ENCODE peak calls at places on chromosome 1, in seven cellular contexts. S is CD8-positive, alpha-beta T cell; C is A549; X is mesendoderm; K is IMR-90; U is PC-3; Q is stomach. A is an unnamed sample. For H3K4me1, the result is how much of the 10 kb centered on the place peaks cover.

GRCh38 chr1:217369996-217370551 is 260.8 kb downstream of the GPATCH2 start:
- DNase-seq in Q (no peak), U (no peak), K (no peak), X (no peak), S (no peak), C (no peak), A (no peak)

GRCh38 chr1:177998696-177999631 is 29.1 kb upstream of the SEC16B start:
- DNase-seq in X (no peak), K (no peak), C (no peak), Q (no peak), U (no peak), S (no peak), A (no peak)

GRCh38 chr1:167722870-167723251 is 1.1 kb downstream of the MPZL1 start:
- DNase-seq in C (no peak), Q (no peak), K (no peak), X (no peak), S (no peak), U (peak), A (no peak)

GRCh38 chr1:113456967-113457366 is 66.7 kb downstream of the MAGI3 start:
- DNase-seq in Q (peak), X (peak), K (peak), U (peak), C (peak), S (no peak), A (peak)

GRCh38 chr1:21703318-21703963 is 34.3 kb upstream of the RAP1GAP start:
- DNase-seq in C (peak), K (peak), X (peak), U (peak), Q (no peak), S (no peak), A (no peak)

GRCh38 chr1:12176298-12177118 is 9.7 kb downstream of the TNFRSF1B start:
- DNase-seq in X (no peak), Q (no peak), U (no peak), S (peak), K (no peak), C (no peak), A (no peak)

GRCh38 chr1:207919523-207920210 is 8.7 kb upstream of the CD34 start:
- DNase-seq in S (no peak), U (no peak), K (no peak), C (no peak), Q (no peak), X (no peak), A (no peak)

GRCh38 chr1:160358073-160358472 is 8.8 kb upstream of the NHLH1 start:
- DNase-seq in X (no peak), U (no peak), C (no peak), K (no peak), Q (no peak), S (no peak), A (no peak)

GRCh38 chr1:196866974-196867373 is 20.9 kb upstream of the CFHR4 start:
- DNase-seq in X (no peak), C (no peak), S (no peak), K (no peak), U (no peak), Q (no peak), A (no peak)

GRCh38 chr1:212260557-212261342 is 24.5 kb upstream of the PPP2R5A start:
- DNase-seq in K (peak), Q (no peak), C (no peak), X (peak), U (peak), S (no peak), A (no peak)

GRCh38 chr1:14826172-14826636 is 227.7 kb downstream of the KAZN start:
- DNase-seq in K (peak), S (no peak), Q (no peak), U (peak), X (no peak), C (no peak), A (peak)

GRCh38 chr1:202615501-202616354 is 94.5 kb downstream of the SYT2 start:
- DNase-seq in X (no peak), K (peak), Q (no peak), S (no peak), C (no peak), U (peak), A (peak)

GRCh38 chr1:31447210-31447609 is 34.2 kb downstream of the SERINC2 start:
- DNase-seq in U (no peak), X (no peak), Q (no peak), S (no peak), K (no peak), C (no peak), A (no peak)

DNA sequence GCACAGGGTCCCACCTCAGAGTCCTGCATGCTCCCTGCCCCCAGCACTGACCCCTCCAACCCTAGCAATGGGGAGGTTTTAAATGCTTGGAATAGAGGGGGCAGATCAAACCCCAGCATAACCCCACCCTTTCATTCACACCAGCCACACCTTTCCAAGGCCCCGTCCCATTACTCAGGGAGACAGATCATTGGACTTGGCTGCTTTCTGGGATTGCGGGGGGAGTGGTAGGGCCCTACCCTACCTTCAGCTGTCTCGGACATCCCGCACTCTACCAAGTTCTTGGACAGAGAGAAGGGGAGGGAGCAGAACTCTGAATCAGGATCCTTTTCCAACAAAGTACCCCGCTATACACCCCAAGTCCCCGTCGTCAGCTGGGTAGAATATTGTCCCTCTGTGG is 983 bp downstream of the PADI2 start:
- DNase-seq in X (no peak), S (no peak), U (no peak), Q (no peak), C (no peak), K (no peak), A (no peak)
- H3K4me3 ChIP-seq in X (no peak), S (no peak), U (no peak), Q (peak), C (no peak), K (no peak), A (no peak)

GRCh38 chr1:56921486-56921885 is 44.3 kb downstream of the C8B start:
- DNase-seq in U (no peak), Q (no peak), C (no peak), S (no peak), K (no peak), X (no peak), A (no peak)
- H3K27ac ChIP-seq in U (no peak), Q (no peak), C (no peak), S (no peak), K (no peak), X (no peak), A (no peak)

DNA sequence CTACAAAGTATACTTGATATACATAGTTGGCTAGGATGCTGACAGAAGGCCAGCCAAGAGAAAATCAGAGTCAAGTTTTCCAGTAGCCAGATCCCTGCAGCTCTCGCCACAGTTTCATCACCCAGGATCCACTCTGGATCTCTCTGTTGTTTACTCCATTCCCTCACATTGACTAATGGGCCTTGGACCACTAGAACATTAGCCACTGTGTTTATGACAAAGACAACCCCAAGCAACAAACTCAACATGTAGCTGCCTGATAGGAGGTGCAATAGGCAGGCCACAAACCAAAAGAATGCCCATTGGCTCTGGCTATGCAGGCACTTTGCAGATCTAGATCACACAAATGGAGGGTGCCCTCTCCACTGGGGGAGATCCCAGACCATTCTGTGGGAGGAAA is 44.2 kb downstream of the ARHGEF11 start:
- DNase-seq in C (no peak), Q (no peak), U (no peak), X (no peak), S (no peak), K (peak), A (no peak)
- H3K4me1 ChIP-seq in C (under half), Q (under half), U (under half), X (under half), S (under half), K (under half), A (under half)

DNA sequence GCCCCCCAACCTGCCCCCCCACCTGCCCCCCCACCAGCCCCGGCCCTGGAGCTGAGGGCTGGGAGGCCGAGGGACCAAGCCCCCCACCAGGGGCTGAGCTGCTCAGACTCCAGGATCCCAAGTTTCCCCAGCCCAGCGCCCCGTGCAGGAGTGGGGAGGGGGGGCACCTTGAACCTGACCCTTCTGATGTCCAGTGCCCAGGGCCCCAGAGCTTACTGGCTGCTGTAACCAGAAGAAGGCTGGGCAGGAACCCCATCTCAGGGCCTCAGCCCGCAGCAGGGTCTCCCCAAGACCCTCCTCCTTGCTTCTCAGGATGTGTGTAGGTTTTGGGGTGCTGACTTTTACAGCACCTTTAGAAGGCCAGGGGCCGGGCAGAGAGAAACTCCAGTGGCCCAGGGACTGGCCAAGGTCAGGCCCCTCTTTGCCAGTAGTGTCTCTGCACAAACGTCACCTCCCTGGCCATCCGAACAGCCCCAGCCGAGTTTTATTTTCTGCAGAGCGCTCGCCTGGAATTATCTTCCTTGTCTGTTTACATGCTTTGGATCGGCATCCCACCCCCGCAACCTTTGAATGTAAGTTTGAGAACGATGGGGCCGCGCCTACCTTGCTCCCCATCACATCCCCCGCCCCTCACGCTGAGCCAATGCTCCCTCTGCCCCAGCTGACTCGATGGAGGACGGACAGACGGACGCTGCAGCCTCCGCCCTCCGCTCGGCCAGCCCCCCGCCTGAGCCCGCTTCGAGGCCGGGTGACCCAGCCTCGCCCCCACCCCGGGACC is 70.1 kb upstream of the CASZ1 start:
- DNase-seq in Q (no peak), K (peak), X (peak), S (no peak), C (no peak), U (peak), A (peak)
- H3K4me3 ChIP-seq in Q (peak), K (peak), X (no peak), S (no peak), C (peak), U (peak), A (no peak)

GRCh38 chr1:150695561-150695960 is 1.4 kb downstream of the GOLPH3L start:
- DNase-seq in K (peak), C (no peak), Q (no peak), S (no peak), U (peak), X (no peak), A (no peak)

GRCh38 chr1:150696151-150696550 is 803 bp downstream of the GOLPH3L start:
- DNase-seq in K (no peak), X (peak), S (no peak), Q (no peak), C (no peak), U (peak), A (no peak)

GRCh38 chr1:150696995-150697927 is at the start of gene GOLPH3L:
- DNase-seq in X (peak), U (peak), Q (peak), S (peak), K (peak), C (peak), A (peak)

GRCh38 chr1:150692720-150693119 is 4.2 kb downstream of the GOLPH3L start:
- DNase-seq in U (peak), C (no peak), S (no peak), K (peak), Q (no peak), X (no peak), A (no peak)

DNA sequence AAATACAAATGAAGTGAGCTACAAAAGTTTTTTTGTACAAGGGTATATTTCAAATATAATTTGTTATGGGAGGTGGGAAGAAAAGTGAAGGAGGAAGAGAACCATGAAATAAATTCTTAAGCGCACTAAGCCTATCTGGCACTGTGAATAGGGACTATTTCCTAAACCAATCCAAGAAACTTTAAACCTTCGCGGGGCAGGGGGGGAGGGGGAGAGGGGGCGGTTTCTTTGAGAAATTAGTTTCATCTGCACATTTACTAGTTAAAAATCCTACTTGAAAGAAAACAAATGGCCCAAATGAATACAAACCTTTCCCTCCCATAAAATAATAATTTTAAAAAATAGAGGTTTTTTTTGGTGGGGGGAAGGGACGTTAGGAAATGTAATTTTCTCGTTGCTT is 364 bp downstream of the GOLPH3L start:
- DNase-seq in X (peak), S (no peak), K (no peak), C (no peak), Q (no peak), U (no peak), A (no peak)
- H3K27ac ChIP-seq in X (no peak), S (peak), K (peak), C (peak), Q (peak), U (peak), A (peak)

GRCh38 chr1:8202182-8202905 is 115.6 kb upstream of the SLC45A1 start:
- DNase-seq in C (peak), X (no peak), U (peak), S (no peak), K (peak), Q (peak), A (no peak)
- H3K4me1 ChIP-seq in C (half or more), X (under half), U (half or more), S (under half), K (under half), Q (under half), A (under half)

GRCh38 chr1:236728752-236729151 is 42.5 kb downstream of the ACTN2 start:
- DNase-seq in S (no peak), U (no peak), C (no peak), K (no peak), X (no peak), Q (no peak), A (no peak)
- H3K4me3 ChIP-seq in S (no peak), U (no peak), C (no peak), K (no peak), X (no peak), Q (no peak), A (no peak)

GRCh38 chr1:223135176-223135575 is 7.9 kb downstream of the TLR5 start:
- DNase-seq in X (no peak), U (peak), S (no peak), K (peak), C (no peak), Q (no peak), A (peak)
- H3K27ac ChIP-seq in X (no peak), U (peak), S (no peak), K (no peak), C (no peak), Q (no peak), A (no peak)

DNA sequence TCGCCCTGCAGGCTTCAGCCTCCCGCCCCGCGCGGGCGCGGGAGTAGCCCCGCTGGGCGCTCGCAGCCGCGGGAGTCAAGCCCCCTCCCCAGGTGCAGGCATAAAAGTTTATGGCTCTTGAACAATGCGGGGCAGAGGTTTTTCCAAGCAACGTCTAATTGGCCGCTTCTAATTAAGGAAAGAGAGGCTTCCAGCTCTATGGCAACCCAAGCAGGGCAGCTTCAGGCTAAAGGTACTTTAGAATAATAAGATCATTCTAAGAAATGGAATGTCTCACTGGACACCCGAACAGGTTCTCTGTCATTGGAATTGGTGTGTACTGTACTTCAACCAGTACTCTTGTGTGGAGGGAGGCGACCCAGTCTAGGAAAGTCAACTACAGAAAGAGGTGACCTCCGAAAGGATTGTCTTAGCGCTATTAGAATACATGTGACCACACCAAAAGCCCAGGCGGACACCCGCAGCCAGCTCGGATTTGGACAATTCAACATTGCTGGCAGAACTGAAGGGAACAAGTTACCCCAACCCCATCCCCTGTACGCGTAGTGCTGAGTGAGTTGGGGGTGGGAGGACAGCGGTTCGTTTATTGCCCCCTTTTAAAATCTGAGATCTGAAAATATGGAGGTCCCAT is 12.5 kb downstream of the NR5A2 start:
- DNase-seq in X (peak), U (no peak), S (no peak), C (no peak), K (no peak), Q (no peak), A (no peak)
- H3K4me1 ChIP-seq in X (under half), U (under half), S (under half), C (under half), K (under half), Q (half or more), A (under half)

DNA sequence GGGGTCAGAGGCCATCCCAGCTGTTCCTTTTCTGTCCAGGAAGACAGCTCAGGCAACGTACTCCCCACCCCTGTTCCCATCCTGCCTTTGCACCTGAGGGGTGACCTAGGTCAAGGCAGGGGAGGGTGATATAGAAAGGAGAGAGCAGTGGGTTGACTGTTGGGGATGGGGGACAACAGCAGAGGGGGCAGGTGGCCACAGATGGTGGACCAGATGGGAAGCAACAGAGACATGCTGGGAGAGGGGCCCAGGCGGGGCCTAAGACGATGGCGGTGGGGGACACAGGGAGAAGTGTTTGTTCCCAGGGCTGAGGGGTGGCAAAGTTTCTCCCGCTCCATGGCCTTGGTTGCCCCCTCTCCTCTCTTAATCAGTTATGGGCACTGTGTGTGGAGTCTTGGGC is 6.3 kb downstream of the CELSR2 start:
- DNase-seq in X (no peak), U (no peak), K (no peak), S (no peak), C (no peak), Q (no peak), A (no peak)
- H3K4me3 ChIP-seq in X (no peak), U (no peak), K (no peak), S (no peak), C (no peak), Q (no peak), A (no peak)